ENCODE peak calls at places on chromosome 5, in ten cellular contexts. T, V, A, K, I, P, D, F, C and X are unnamed samples.

GRCh38 chr5:111830333-111830732 is 73.3 kb upstream of the NREP start:
- DNase-seq in I (no peak), D (no peak), P (peak), F (no peak), C (peak), K (peak), T (no peak), V (no peak), A (no peak), X (no peak)

GRCh38 chr5:73796164-73797141 is 170.5 kb downstream of the ARHGEF28 start:
- DNase-seq in A (peak), I (no peak), T (no peak), K (peak), P (peak), F (no peak), D (no peak), C (peak), V (no peak), X (no peak)

GRCh38 chr5:149388498-149389190 is 9.6 kb upstream of the IL17B start:
- DNase-seq in T (no peak), A (no peak), C (no peak), V (no peak), F (no peak), K (no peak), P (no peak), D (no peak), I (no peak), X (no peak)

GRCh38 chr5:169610606-169611005 is 26.5 kb upstream of the DOCK2 start:
- DNase-seq in D (no peak), C (no peak), F (no peak), I (no peak), V (no peak), T (no peak), P (peak), A (no peak), K (no peak), X (no peak)

GRCh38 chr5:72848474-72849428 is 32.3 kb downstream of the TNPO1 start:
- DNase-seq in F (peak), D (no peak), V (peak), K (peak), I (peak), C (no peak), P (peak), A (peak), T (peak), X (peak)

GRCh38 chr5:58410441-58410840 is 49.4 kb downstream of the PLK2 start:
- DNase-seq in F (no peak), P (peak), D (no peak), C (peak), T (no peak), A (no peak), I (no peak), V (no peak), K (peak), X (no peak)

GRCh38 chr5:102865510-102866314 is 110.6 kb downstream of the PAM start:
- DNase-seq in K (peak), I (no peak), C (peak), F (peak), V (peak), P (peak), T (peak), D (peak), A (peak), X (peak)

GRCh38 chr5:178382689-178383276 is 150.2 kb upstream of the PHYKPL start:
- DNase-seq in V (no peak), F (peak), I (no peak), P (no peak), C (no peak), A (peak), D (no peak), K (no peak), T (no peak), X (no peak)

GRCh38 chr5:76439929-76440328 is 36.8 kb downstream of the IQGAP2 start:
- DNase-seq in K (no peak), A (no peak), P (no peak), F (no peak), V (no peak), I (no peak), T (no peak), D (no peak), C (no peak), X (no peak)

GRCh38 chr5:175460126-175460525 is 16.1 kb upstream of the DRD1 start:
- DNase-seq in P (peak), T (peak), V (no peak), K (no peak), D (no peak), A (peak), F (peak), I (no peak), C (no peak), X (no peak)

GRCh38 chr5:59152701-59153245 is 569.9 kb downstream of the RAB3C start:
- DNase-seq in A (no peak), T (peak), K (no peak), P (no peak), C (no peak), I (no peak), D (no peak), V (no peak), F (no peak), X (no peak)

GRCh38 chr5:148906968-148907367 is 80.6 kb downstream of the ADRB2 start:
- DNase-seq in A (no peak), V (no peak), C (no peak), D (no peak), K (no peak), F (no peak), I (no peak), T (no peak), P (no peak), X (no peak)

GRCh38 chr5:54317511-54318260 is 7.3 kb upstream of the ARL15 start:
- DNase-seq in F (no peak), V (no peak), A (no peak), I (no peak), C (no peak), D (no peak), K (no peak), T (no peak), P (peak), X (no peak)

GRCh38 chr5:115461506-115462290 is 82.9 kb downstream of the FEM1C start:
- DNase-seq in F (no peak), T (peak), C (no peak), D (no peak), I (no peak), K (peak), P (peak), A (no peak), V (no peak), X (no peak)

GRCh38 chr5:143401253-143401845 is 2.1 kb downstream of the NR3C1 start:
- DNase-seq in I (no peak), A (no peak), F (no peak), V (no peak), T (no peak), P (peak), C (no peak), K (peak), D (no peak), X (no peak)

GRCh38 chr5:24183941-24184340 is 460.8 kb downstream of the CDH10 start:
- DNase-seq in V (no peak), T (no peak), P (no peak), C (no peak), F (no peak), D (no peak), A (no peak), I (no peak), K (no peak), X (no peak)

GRCh38 chr5:59660737-59661136 is 232.8 kb downstream of the PDE4D start:
- DNase-seq in D (no peak), F (no peak), V (no peak), P (peak), T (no peak), A (peak), C (no peak), K (peak), I (no peak), X (no peak)

GRCh38 chr5:10145922-10146321 is 103.8 kb downstream of the ATPSCKMT start:
- DNase-seq in I (no peak), V (no peak), A (no peak), D (no peak), K (no peak), C (no peak), T (peak), F (no peak), P (peak), X (no peak)

GRCh38 chr5:26727916-26728315 is 310.5 kb downstream of the CDH9 start:
- DNase-seq in P (no peak), F (no peak), I (no peak), D (peak), V (no peak), A (no peak), C (no peak), T (no peak), K (no peak), X (no peak)

GRCh38 chr5:135689506-135689905 is 110.7 kb upstream of the CXCL14 start:
- DNase-seq in A (no peak), T (no peak), P (no peak), K (no peak), F (no peak), V (no peak), C (no peak), D (no peak), I (no peak), X (no peak)

GRCh38 chr5:171615201-171616001 is 170.2 kb upstream of the SMIM23 start:
- DNase-seq in I (no peak), V (peak), C (no peak), D (no peak), A (no peak), P (no peak), F (no peak), K (no peak), T (no peak), X (no peak)

GRCh38 chr5:115459844-115460243 is 84.7 kb downstream of the FEM1C start:
- DNase-seq in F (no peak), I (no peak), T (no peak), D (no peak), A (no peak), V (no peak), C (no peak), P (peak), K (no peak), X (no peak)

GRCh38 chr5:9544502-9545300 is 1.2 kb downstream of the SEMA5A start:
- DNase-seq in D (peak), C (no peak), F (peak), A (peak), V (peak), K (peak), T (peak), I (peak), P (peak), X (peak)

GRCh38 chr5:143154495-143155375 is 248.8 kb downstream of the NR3C1 start:
- DNase-seq in T (no peak), V (no peak), I (no peak), A (no peak), D (no peak), C (no peak), P (peak), F (no peak), K (no peak), X (no peak)

GRCh38 chr5:140236896-140237598 is 62.1 kb downstream of the CYSTM1 start:
- DNase-seq in A (no peak), K (no peak), C (no peak), F (no peak), T (no peak), P (no peak), I (no peak), V (no peak), D (no peak), X (no peak)

GRCh38 chr5:174115226-174115625 is 69.7 kb downstream of the NSG2 start:
- DNase-seq in V (no peak), F (no peak), K (no peak), T (no peak), A (no peak), P (no peak), I (no peak), D (no peak), C (no peak), X (no peak)

GRCh38 chr5:113163328-113163727 is 186.7 kb downstream of the DCP2 start:
- DNase-seq in V (no peak), C (no peak), I (no peak), T (no peak), A (no peak), K (peak), D (no peak), P (peak), F (no peak), X (no peak)

GRCh38 chr5:82356808-82357671 is 78.9 kb upstream of the RPS23 start:
- DNase-seq in C (no peak), A (no peak), T (peak), V (no peak), D (no peak), I (peak), P (peak), K (peak), F (no peak), X (no peak)

GRCh38 chr5:154516475-154516874 is 38.4 kb upstream of the HAND1 start:
- DNase-seq in K (no peak), D (no peak), A (no peak), V (no peak), P (no peak), I (no peak), T (no peak), C (no peak), F (no peak), X (no peak)

GRCh38 chr5:149745-150450 is 41.4 kb upstream of the LRRC14B start:
- DNase-seq in T (no peak), A (peak), D (no peak), P (peak), I (no peak), C (no peak), F (no peak), V (no peak), K (no peak), X (no peak)

GRCh38 chr5:150179221-150179620 is 10.6 kb upstream of the SLC6A7 start:
- DNase-seq in C (no peak), D (no peak), I (no peak), T (no peak), K (no peak), A (no peak), F (no peak), V (no peak), P (no peak), X (no peak)

GRCh38 chr5:160075073-160075472 is 44.2 kb downstream of the PWWP2A start:
- DNase-seq in A (no peak), K (no peak), P (peak), I (no peak), D (no peak), T (no peak), F (no peak), V (no peak), C (no peak), X (no peak)

GRCh38 chr5:67257500-67257899 is 60.9 kb upstream of the CD180 start:
- DNase-seq in C (no peak), F (no peak), V (no peak), I (no peak), P (no peak), D (no peak), T (no peak), K (no peak), A (no peak), X (no peak)